ENCODE peak calls at places on chromosomes 11 and 22, in nine cellular contexts. K is breast epithelium, W is mammary epithelial cell, F is right lobe of liver, T is tibial nerve, X is left lung, N is thoracic aorta, U is esophagus squamous epithelium, A is GM23248. H is an unnamed sample.
A peak's percentile ranks its signal among the peaks of the same experiment; 100 is the strongest.

GRCh38 chr11:40306938-40307548 is 1152.4 kb downstream of the LRRC4C start:
- DNase-seq in K (no peak), W (peak; percentile 32), F (no peak), T (no peak), X (no peak), N (no peak), U (no peak), A (peak; percentile 59), H (peak; percentile 59)

GRCh38 chr11:57161351-57161750 is 20.4 kb upstream of the LRRC55 start:
- DNase-seq in K (no peak), W (no peak), F (no peak), T (no peak), X (no peak), N (no peak), U (no peak), A (no peak), H (no peak)

GRCh38 chr11:124953753-124954624 is at the start of gene CCDC15:
- DNase-seq in K (peak; percentile 97), W (peak; percentile 97), F (peak; percentile 98), T (peak; percentile 95), X (peak; percentile 98), N (peak; percentile 95), U (peak; percentile 88), A (peak; percentile 100), H (peak; percentile 95)

GRCh38 chr22:50342651-50343540 is at the start of gene PPP6R2:
- DNase-seq in K (peak; percentile 73), W (peak; percentile 56), F (peak; percentile 90), T (peak; percentile 78), X (peak; percentile 82), N (no peak), U (no peak), A (peak; percentile 88), H (peak; percentile 47)

GRCh38 chr11:61999141-61999975 is 31.9 kb upstream of the FTH1 start:
- DNase-seq in K (peak; percentile 33), W (peak; percentile 55), F (no peak), T (no peak), X (no peak), N (no peak), U (no peak), A (no peak), H (no peak)

GRCh38 chr11:76795285-76795935 is 12.3 kb downstream of the TSKU start:
- DNase-seq in K (no peak), W (no peak), F (peak; percentile 73), T (no peak), X (no peak), N (no peak), U (no peak), A (no peak), H (no peak)

GRCh38 chr22:50599816-50600454 is 658 bp upstream of the MAPK8IP2 start:
- DNase-seq in K (peak; percentile 66), W (peak; percentile 8), F (no peak), T (no peak), X (no peak), N (no peak), U (no peak), A (peak; percentile 64), H (no peak)

GRCh38 chr11:205221-206001 is 1.8 kb downstream of the BET1L start:
- DNase-seq in K (no peak), W (no peak), F (no peak), T (no peak), X (no peak), N (no peak), U (no peak), A (no peak), H (no peak)

GRCh38 chr11:2675540-2675939 is 24.3 kb downstream of the KCNQ1OT1 start:
- DNase-seq in K (no peak), W (no peak), F (no peak), T (no peak), X (peak; percentile 19), N (no peak), U (no peak), A (no peak), H (no peak)

GRCh38 chr11:119380816-119381185 is 689 bp downstream of the USP2 start:
- DNase-seq in K (peak; percentile 47), W (no peak), F (no peak), T (no peak), X (no peak), N (no peak), U (no peak), A (no peak), H (no peak)

GRCh38 chr22:50089231-50090140 is at the start of gene MOV10L1:
- DNase-seq in K (no peak), W (no peak), F (peak; percentile 66), T (no peak), X (peak; percentile 63), N (no peak), U (no peak), A (peak; percentile 30), H (no peak)

GRCh38 chr11:10764412-10764811 is 13.4 kb downstream of the CTR9 start:
- DNase-seq in K (no peak), W (no peak), F (no peak), T (no peak), X (no peak), N (no peak), U (no peak), A (no peak), H (no peak)

GRCh38 chr11:10762185-10762584 is 11.1 kb downstream of the CTR9 start:
- DNase-seq in K (no peak), W (no peak), F (no peak), T (no peak), X (no peak), N (no peak), U (no peak), A (no peak), H (no peak)

GRCh38 chr11:10763766-10764165 is 12.7 kb downstream of the CTR9 start:
- DNase-seq in K (no peak), W (no peak), F (no peak), T (no peak), X (no peak), N (no peak), U (no peak), A (no peak), H (no peak)

GRCh38 chr11:10761085-10761698 is 10.1 kb downstream of the CTR9 start:
- DNase-seq in K (no peak), W (no peak), F (no peak), T (no peak), X (no peak), N (no peak), U (no peak), A (no peak), H (no peak)

GRCh38 chr11:10762913-10763421 is 11.9 kb downstream of the CTR9 start:
- DNase-seq in K (no peak), W (no peak), F (no peak), T (no peak), X (no peak), N (no peak), U (no peak), A (no peak), H (no peak)
- H3K36me3 ChIP-seq in K (peaks cover 12% of the 10 kb centered on the region), W (peaks cover 38% of the 10 kb centered on the region), F (peaks cover 13% of the 10 kb centered on the region), T (peaks cover 2% of the 10 kb centered on the region), X (no peaks in the 10 kb centered on the region), N (peaks cover 24% of the 10 kb centered on the region), U (peaks cover 30% of the 10 kb centered on the region), A (peaks cover 73% of the 10 kb centered on the region), H (peaks cover 54% of the 10 kb centered on the region)

GRCh38 chr22:39146256-39147101 is 6.0 kb downstream of the CBX7 start:
- DNase-seq in K (peak; percentile 47), W (no peak), F (no peak), T (peak; percentile 12), X (no peak), N (no peak), U (no peak), A (peak; percentile 7), H (no peak)
- H3K4me3 ChIP-seq in K (peak overlapping the region; percentile 90), W (no peak overlapping the region), F (peak overlapping the region; percentile 92), T (peak overlapping the region; percentile 80), X (peak overlapping the region; percentile 60), N (peak overlapping the region; percentile 97), U (peak overlapping the region; percentile 85), A (peak overlapping the region; percentile 89), H (no peak overlapping the region)

GRCh38 chr11:65786786-65787636 is at the start of gene OVOL1:
- DNase-seq in K (peak; percentile 85), W (peak; percentile 54), F (no peak), T (no peak), X (peak; percentile 67), N (no peak), U (no peak), A (no peak), H (no peak)
- H3K27ac ChIP-seq in K (peak within 1 kb of the TSS; percentile 79), W (no peak within 1 kb of the TSS), F (no peak within 1 kb of the TSS), T (peak within 1 kb of the TSS; percentile 74), X (no peak within 1 kb of the TSS), N (no peak within 1 kb of the TSS), U (peak within 1 kb of the TSS; percentile 89), A (no peak within 1 kb of the TSS), H (no peak within 1 kb of the TSS)

GRCh38 chr22:41530612-41531421 is 13.5 kb downstream of the POLR3H start:
- DNase-seq in K (no peak), W (no peak), F (no peak), T (no peak), X (no peak), N (no peak), U (no peak), A (no peak), H (no peak)
- H3K36me3 ChIP-seq in K (peaks cover 6% of the 10 kb centered on the region), W (peaks cover 25% of the 10 kb centered on the region), F (no peaks in the 10 kb centered on the region), T (no peaks in the 10 kb centered on the region), X (no peaks in the 10 kb centered on the region), N (peaks cover 48% of the 10 kb centered on the region), U (peaks cover 24% of the 10 kb centered on the region), A (peaks cover 7% of the 10 kb centered on the region), H (peaks cover 67% of the 10 kb centered on the region)

H was measured in brain microvascular endothelial cell.